ENCODE peak calls at places on chromosomes 13 and 19, in six cellular contexts. One of them, this sample, is unnamed. For H3K9me3, the result is how much of the 10 kb centered on the place peaks cover.

GRCh38 chr19:19490247-19490968 is 24.9 kb downstream of the TSSK6 start:
- DNase-seq in stomach: peak
- DNase-seq in transverse colon: peak
- DNase-seq in tibial nerve: peak
- DNase-seq in A549: peak
- DNase-seq in K562: peak
- DNase-seq in this sample: peak

GRCh38 chr13:34708914-34709313 is 233.2 kb upstream of the NBEA start:
- DNase-seq in stomach: no peak
- DNase-seq in transverse colon: no peak
- DNase-seq in A549: no peak
- DNase-seq in K562: no peak
- DNase-seq in tibial nerve: no peak
- DNase-seq in this sample: no peak

GRCh38 chr19:17103177-17103576 is 27.6 kb downstream of the MYO9B start:
- DNase-seq in transverse colon: peak
- DNase-seq in stomach: peak
- DNase-seq in K562: peak
- DNase-seq in A549: peak
- DNase-seq in tibial nerve: no peak
- DNase-seq in this sample: no peak

GRCh38 chr19:39413269-39413902 is 917 bp downstream of the PLEKHG2 start:
- DNase-seq in A549: peak
- DNase-seq in tibial nerve: no peak
- DNase-seq in K562: peak
- DNase-seq in stomach: no peak
- DNase-seq in transverse colon: peak
- DNase-seq in this sample: no peak

GRCh38 chr13:34208326-34208725 is 390.4 kb downstream of the RFC3 start:
- DNase-seq in stomach: no peak
- DNase-seq in tibial nerve: no peak
- DNase-seq in K562: no peak
- DNase-seq in transverse colon: no peak
- DNase-seq in A549: no peak
- DNase-seq in this sample: no peak

GRCh38 chr19:47769534-47769933 is 9.0 kb upstream of the SELENOW start:
- DNase-seq in K562: no peak
- DNase-seq in transverse colon: no peak
- DNase-seq in tibial nerve: no peak
- DNase-seq in A549: no peak
- DNase-seq in stomach: no peak
- DNase-seq in this sample: no peak

GRCh38 chr19:15540435-15540834 is 32.1 kb downstream of the CYP4F22 start:
- DNase-seq in stomach: no peak
- DNase-seq in K562: no peak
- DNase-seq in A549: no peak
- DNase-seq in tibial nerve: no peak
- DNase-seq in transverse colon: no peak
- DNase-seq in this sample: no peak

GRCh38 chr13:51315658-51316057 is 23.8 kb upstream of the SERPINE3 start:
- DNase-seq in stomach: no peak
- DNase-seq in transverse colon: no peak
- DNase-seq in A549: no peak
- DNase-seq in tibial nerve: no peak
- DNase-seq in K562: no peak
- DNase-seq in this sample: no peak

GRCh38 chr13:44312898-44313551 is 60.6 kb upstream of the SERP2 start:
- DNase-seq in stomach: no peak
- DNase-seq in tibial nerve: no peak
- DNase-seq in transverse colon: no peak
- DNase-seq in A549: peak
- DNase-seq in K562: no peak
- DNase-seq in this sample: no peak

GRCh38 chr13:46126552-46127171 is 21.8 kb upstream of the CPB2 start:
- DNase-seq in stomach: peak
- DNase-seq in transverse colon: peak
- DNase-seq in tibial nerve: peak
- DNase-seq in A549: peak
- DNase-seq in K562: peak
- DNase-seq in this sample: no peak

GRCh38 chr19:56026769-56027168 is 40.2 kb downstream of the NLRP5 start:
- DNase-seq in A549: no peak
- DNase-seq in transverse colon: no peak
- DNase-seq in tibial nerve: no peak
- DNase-seq in K562: no peak
- DNase-seq in stomach: no peak
- DNase-seq in this sample: no peak

GRCh38 chr19:10907925-10908324 is 20.5 kb downstream of the YIPF2 start:
- DNase-seq in A549: no peak
- DNase-seq in stomach: no peak
- DNase-seq in tibial nerve: no peak
- DNase-seq in transverse colon: no peak
- DNase-seq in K562: no peak
- DNase-seq in this sample: no peak

GRCh38 chr19:7914598-7915045 is at the start of gene TGFBR3L:
- DNase-seq in K562: no peak
- DNase-seq in A549: no peak
- DNase-seq in stomach: no peak
- DNase-seq in tibial nerve: no peak
- DNase-seq in transverse colon: no peak
- DNase-seq in this sample: no peak

GRCh38 chr19:12202250-12202649 is 39.4 kb downstream of the ZNF136 start:
- DNase-seq in stomach: peak
- DNase-seq in transverse colon: peak
- DNase-seq in K562: no peak
- DNase-seq in A549: no peak
- DNase-seq in tibial nerve: no peak
- DNase-seq in this sample: no peak

GRCh38 chr13:24854311-24854710 is 90.3 kb downstream of the RNF17 start:
- DNase-seq in A549: no peak
- DNase-seq in stomach: no peak
- DNase-seq in transverse colon: no peak
- DNase-seq in K562: no peak
- DNase-seq in tibial nerve: no peak
- DNase-seq in this sample: no peak

GRCh38 chr19:29547361-29547960 is 21.7 kb downstream of the VSTM2B start:
- DNase-seq in transverse colon: no peak
- DNase-seq in K562: no peak
- DNase-seq in A549: no peak
- DNase-seq in stomach: peak
- DNase-seq in tibial nerve: no peak
- DNase-seq in this sample: no peak

GRCh38 chr13:99196466-99197256 is 4.0 kb upstream of the UBAC2 start:
- DNase-seq in A549: no peak
- DNase-seq in transverse colon: no peak
- DNase-seq in stomach: no peak
- DNase-seq in K562: no peak
- DNase-seq in tibial nerve: no peak
- DNase-seq in this sample: no peak

GRCh38 chr13:112102243-112102642 is 35.3 kb downstream of the SOX1 start:
- DNase-seq in K562: no peak
- DNase-seq in tibial nerve: no peak
- DNase-seq in A549: no peak
- DNase-seq in stomach: no peak
- DNase-seq in transverse colon: no peak
- DNase-seq in this sample: peak

GRCh38 chr13:27979765-27980279 is 8.7 kb downstream of the URAD start:
- DNase-seq in stomach: no peak
- DNase-seq in K562: no peak
- DNase-seq in tibial nerve: no peak
- DNase-seq in transverse colon: no peak
- DNase-seq in A549: no peak
- DNase-seq in this sample: no peak

GRCh38 chr19:46718157-46718933 is 1.4 kb upstream of the PRKD2 start:
- DNase-seq in A549: peak
- DNase-seq in stomach: peak
- DNase-seq in tibial nerve: no peak
- DNase-seq in transverse colon: peak
- DNase-seq in K562: no peak
- DNase-seq in this sample: no peak

GRCh38 chr19:48938256-48938655 is 4.8 kb downstream of the DHDH start:
- DNase-seq in A549: no peak
- DNase-seq in transverse colon: no peak
- DNase-seq in stomach: no peak
- DNase-seq in tibial nerve: no peak
- DNase-seq in K562: no peak
- DNase-seq in this sample: no peak
- H3K9me3 ChIP-seq in A549: under half
- H3K9me3 ChIP-seq in transverse colon: under half
- H3K9me3 ChIP-seq in stomach: under half
- H3K9me3 ChIP-seq in tibial nerve: under half
- H3K9me3 ChIP-seq in K562: under half
- H3K9me3 ChIP-seq in this sample: under half

GRCh38 chr13:81275666-81276258 is 934.8 kb upstream of the SPRY2 start:
- DNase-seq in stomach: no peak
- DNase-seq in A549: no peak
- DNase-seq in transverse colon: no peak
- DNase-seq in tibial nerve: no peak
- DNase-seq in K562: no peak
- DNase-seq in this sample: no peak
- TF ChIP-seq EP300 in stomach: no peak
- TF ChIP-seq EP300 in A549: no peak
- TF ChIP-seq EP300 in transverse colon: no peak
- TF ChIP-seq EP300 in tibial nerve: no peak
- TF ChIP-seq EP300 in K562: no peak
- TF ChIP-seq EP300 in this sample: no peak

DNA sequence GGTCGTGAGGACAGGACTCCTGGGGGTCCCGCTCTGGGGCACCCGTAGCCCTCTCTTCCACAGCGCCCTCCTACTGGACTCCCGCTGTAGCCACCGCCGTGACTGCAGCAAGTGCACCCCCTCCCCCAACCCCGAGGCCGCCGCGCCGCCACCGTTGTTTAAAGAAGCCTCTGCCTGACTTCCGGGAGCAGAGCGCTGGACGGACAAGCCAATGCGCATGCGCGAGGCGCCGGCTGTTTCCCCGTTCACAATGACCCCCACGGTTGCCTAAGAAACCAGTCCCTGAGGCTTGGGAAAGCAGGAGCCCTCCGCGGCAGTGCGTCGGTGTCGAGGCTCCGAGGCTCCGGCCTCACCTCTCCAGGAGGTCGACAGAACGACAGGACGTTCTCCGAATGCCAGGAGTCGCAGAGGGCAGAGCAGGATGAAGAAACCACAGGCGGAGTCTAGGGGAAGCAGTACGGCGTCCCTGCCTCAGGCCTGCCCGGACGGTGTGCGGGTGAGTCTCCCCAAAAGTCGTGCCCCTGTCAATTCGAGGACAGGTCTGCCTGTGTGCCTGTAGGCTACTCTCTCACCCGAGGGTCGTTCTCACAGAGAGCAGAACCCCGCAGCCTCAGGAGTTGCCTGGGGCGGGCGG is 70.5 kb upstream of the ZNF420 start:
- DNase-seq in tibial nerve: no peak
- DNase-seq in K562: peak
- DNase-seq in A549: no peak
- DNase-seq in transverse colon: peak
- DNase-seq in stomach: peak
- DNase-seq in this sample: no peak
- H3K9me3 ChIP-seq in tibial nerve: under half
- H3K9me3 ChIP-seq in K562: under half
- H3K9me3 ChIP-seq in A549: half or more
- H3K9me3 ChIP-seq in transverse colon: under half
- H3K9me3 ChIP-seq in stomach: under half
- H3K9me3 ChIP-seq in this sample: under half

GRCh38 chr19:57438925-57439324 is 3.8 kb downstream of the ZNF749 start:
- DNase-seq in stomach: no peak
- DNase-seq in tibial nerve: no peak
- DNase-seq in K562: no peak
- DNase-seq in A549: no peak
- DNase-seq in transverse colon: no peak
- DNase-seq in this sample: no peak
- TF ChIP-seq EP300 in stomach: no peak
- TF ChIP-seq EP300 in tibial nerve: no peak
- TF ChIP-seq EP300 in K562: no peak
- TF ChIP-seq EP300 in A549: no peak
- TF ChIP-seq EP300 in transverse colon: no peak
- TF ChIP-seq EP300 in this sample: no peak

This sample was measured in esophagus muscularis mucosa.